ENCODE peak calls at places on chromosomes 11 and 22, in six cellular contexts. One of them, this sample, is unnamed.

GRCh38 chr22:29700949-29701927 is 18.6 kb upstream of the CABP7 start:
- DNase-seq in lower lobe of right lung: no peak
- DNase-seq in left ventricle myocardium inferior: no peak
- DNase-seq in tibial nerve: no peak
- DNase-seq in mesendoderm: peak; percentile 70
- DNase-seq in psoas muscle: no peak
- DNase-seq in this sample: peak; percentile 40

GRCh38 chr11:28673687-28674431 is 565.7 kb downstream of the METTL15 start:
- DNase-seq in tibial nerve: no peak
- DNase-seq in left ventricle myocardium inferior: no peak
- DNase-seq in psoas muscle: no peak
- DNase-seq in mesendoderm: peak; percentile 16
- DNase-seq in lower lobe of right lung: no peak
- DNase-seq in this sample: no peak

GRCh38 chr22:37211853-37212173 is 464 bp downstream of the SSTR3 start:
- DNase-seq in mesendoderm: no peak
- DNase-seq in left ventricle myocardium inferior: no peak
- DNase-seq in tibial nerve: no peak
- DNase-seq in lower lobe of right lung: peak; percentile 29
- DNase-seq in psoas muscle: no peak
- DNase-seq in this sample: no peak

GRCh38 chr11:72621008-72621610 is 53.1 kb downstream of the PDE2A start:
- DNase-seq in lower lobe of right lung: no peak
- DNase-seq in mesendoderm: peak; percentile 41
- DNase-seq in tibial nerve: no peak
- DNase-seq in left ventricle myocardium inferior: no peak
- DNase-seq in psoas muscle: no peak
- DNase-seq in this sample: no peak

GRCh38 chr11:14054708-14055107 is 92.2 kb downstream of the SPON1 start:
- DNase-seq in left ventricle myocardium inferior: peak; percentile 34
- DNase-seq in lower lobe of right lung: no peak
- DNase-seq in psoas muscle: peak; percentile 36
- DNase-seq in mesendoderm: no peak
- DNase-seq in tibial nerve: no peak
- DNase-seq in this sample: no peak

GRCh38 chr22:49007013-49007653 is 820.5 kb downstream of the BRD1 start:
- DNase-seq in left ventricle myocardium inferior: no peak
- DNase-seq in psoas muscle: no peak
- DNase-seq in tibial nerve: no peak
- DNase-seq in mesendoderm: no peak
- DNase-seq in lower lobe of right lung: no peak
- DNase-seq in this sample: no peak

GRCh38 chr22:24489011-24489410 is 6.1 kb upstream of the UPB1 start:
- DNase-seq in psoas muscle: no peak
- DNase-seq in mesendoderm: no peak
- DNase-seq in tibial nerve: no peak
- DNase-seq in lower lobe of right lung: no peak
- DNase-seq in left ventricle myocardium inferior: no peak
- DNase-seq in this sample: no peak

GRCh38 chr11:92153542-92153941 is 71.1 kb upstream of the FAT3 start:
- DNase-seq in mesendoderm: no peak
- DNase-seq in psoas muscle: no peak
- DNase-seq in tibial nerve: no peak
- DNase-seq in left ventricle myocardium inferior: no peak
- DNase-seq in lower lobe of right lung: no peak
- DNase-seq in this sample: no peak

GRCh38 chr22:40511604-40512003 is 124.9 kb downstream of the MRTFA start:
- DNase-seq in tibial nerve: no peak
- DNase-seq in left ventricle myocardium inferior: no peak
- DNase-seq in mesendoderm: no peak
- DNase-seq in lower lobe of right lung: no peak
- DNase-seq in psoas muscle: peak; percentile 24
- DNase-seq in this sample: no peak

GRCh38 chr11:43278302-43278956 is 33.4 kb upstream of the API5 start:
- DNase-seq in lower lobe of right lung: no peak
- DNase-seq in psoas muscle: no peak
- DNase-seq in left ventricle myocardium inferior: no peak
- DNase-seq in mesendoderm: peak; percentile 79
- DNase-seq in tibial nerve: no peak
- DNase-seq in this sample: peak; percentile 29

GRCh38 chr11:77467993-77468392 is 5.9 kb downstream of the PAK1 start:
- DNase-seq in mesendoderm: no peak
- DNase-seq in lower lobe of right lung: no peak
- DNase-seq in tibial nerve: no peak
- DNase-seq in psoas muscle: no peak
- DNase-seq in left ventricle myocardium inferior: no peak
- DNase-seq in this sample: no peak

DNA sequence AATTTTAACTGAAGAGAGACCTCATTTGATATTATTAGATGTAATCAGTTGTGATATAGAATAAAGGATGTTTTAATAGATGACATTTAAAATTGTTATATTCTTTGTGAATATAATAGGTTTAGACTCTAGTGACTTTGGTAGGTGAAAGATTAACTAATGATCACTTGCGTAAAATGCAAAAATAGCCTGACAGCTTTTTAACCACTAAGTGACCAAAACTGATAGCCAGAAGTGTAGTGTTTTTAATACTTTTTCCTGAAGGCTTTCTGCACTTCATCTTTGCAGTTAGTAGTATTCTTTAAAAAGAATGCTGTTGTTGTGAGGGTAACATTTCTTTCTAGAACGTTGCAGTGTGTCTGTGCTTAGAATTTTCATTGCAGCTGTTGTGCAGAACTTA is 5.1 kb downstream of the CAPRIN1 start:
- DNase-seq in mesendoderm: no peak
- DNase-seq in psoas muscle: no peak
- DNase-seq in left ventricle myocardium inferior: no peak
- DNase-seq in tibial nerve: no peak
- DNase-seq in lower lobe of right lung: no peak
- DNase-seq in this sample: no peak
- H3K4me1 ChIP-seq in mesendoderm: no peaks in the 10 kb centered on the region
- H3K4me1 ChIP-seq in psoas muscle: peaks cover 65% of the 10 kb centered on the region
- H3K4me1 ChIP-seq in left ventricle myocardium inferior: peaks cover 95% of the 10 kb centered on the region
- H3K4me1 ChIP-seq in tibial nerve: no peaks in the 10 kb centered on the region
- H3K4me1 ChIP-seq in lower lobe of right lung: peaks cover 72% of the 10 kb centered on the region
- H3K4me1 ChIP-seq in this sample: no peaks in the 10 kb centered on the region

GRCh38 chr22:45549739-45550138 is 47.1 kb downstream of the FBLN1 start:
- DNase-seq in lower lobe of right lung: no peak
- DNase-seq in tibial nerve: no peak
- DNase-seq in psoas muscle: no peak
- DNase-seq in mesendoderm: no peak
- DNase-seq in left ventricle myocardium inferior: no peak
- DNase-seq in this sample: no peak
- H3K4me1 ChIP-seq in lower lobe of right lung: peaks cover 60% of the 10 kb centered on the region
- H3K4me1 ChIP-seq in tibial nerve: no peaks in the 10 kb centered on the region
- H3K4me1 ChIP-seq in psoas muscle: peaks cover 3% of the 10 kb centered on the region
- H3K4me1 ChIP-seq in mesendoderm: no peaks in the 10 kb centered on the region
- H3K4me1 ChIP-seq in left ventricle myocardium inferior: peaks cover 52% of the 10 kb centered on the region
- H3K4me1 ChIP-seq in this sample: peaks cover 4% of the 10 kb centered on the region

DNA sequence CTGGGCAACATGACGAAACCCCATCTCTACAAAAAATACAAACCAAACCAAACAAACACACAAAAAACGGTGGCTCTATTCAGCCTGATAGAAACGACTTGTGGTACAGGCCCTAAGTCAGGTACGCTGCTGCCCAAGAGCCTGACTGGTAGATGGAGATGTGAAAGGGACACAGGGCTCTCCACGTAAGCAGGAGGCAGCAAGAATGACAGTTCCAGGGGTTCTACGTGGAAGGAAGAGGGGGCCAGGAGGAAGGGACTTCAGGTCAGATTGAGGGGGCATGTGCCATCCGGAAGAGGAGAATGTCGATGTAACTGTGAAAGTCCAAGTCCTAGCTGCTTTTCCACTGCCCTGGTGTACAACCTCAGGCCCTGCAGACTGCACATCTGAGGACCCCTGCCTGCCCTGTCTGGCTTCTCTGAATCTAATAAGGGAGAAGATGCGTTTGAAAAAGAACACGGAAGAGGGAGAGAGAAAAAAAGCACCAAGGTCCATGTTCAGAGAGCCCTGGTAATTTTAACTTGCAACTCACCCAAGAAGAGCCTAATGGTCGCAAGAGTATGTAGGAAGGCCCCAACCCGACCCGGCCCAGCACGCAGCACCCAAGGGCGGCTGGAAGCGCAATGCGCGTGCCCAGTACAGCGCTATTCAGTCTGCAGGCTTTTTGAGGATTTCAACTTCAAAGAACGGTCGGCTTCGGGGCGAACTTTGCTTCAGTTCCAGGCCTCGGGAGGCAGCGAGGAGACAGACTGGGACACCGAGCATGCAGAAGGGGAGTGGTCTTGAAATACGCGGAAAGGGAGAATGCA is 909 bp upstream of the ZNRD2 start:
- DNase-seq in left ventricle myocardium inferior: no peak
- DNase-seq in mesendoderm: no peak
- DNase-seq in tibial nerve: no peak
- DNase-seq in psoas muscle: peak; percentile 66
- DNase-seq in lower lobe of right lung: no peak
- DNase-seq in this sample: no peak
- H3K4me1 ChIP-seq in left ventricle myocardium inferior: peaks cover 63% of the 10 kb centered on the region
- H3K4me1 ChIP-seq in mesendoderm: peaks cover 9% of the 10 kb centered on the region
- H3K4me1 ChIP-seq in tibial nerve: no peaks in the 10 kb centered on the region
- H3K4me1 ChIP-seq in psoas muscle: peaks cover 42% of the 10 kb centered on the region
- H3K4me1 ChIP-seq in lower lobe of right lung: peaks cover 54% of the 10 kb centered on the region
- H3K4me1 ChIP-seq in this sample: no peaks in the 10 kb centered on the region

DNA sequence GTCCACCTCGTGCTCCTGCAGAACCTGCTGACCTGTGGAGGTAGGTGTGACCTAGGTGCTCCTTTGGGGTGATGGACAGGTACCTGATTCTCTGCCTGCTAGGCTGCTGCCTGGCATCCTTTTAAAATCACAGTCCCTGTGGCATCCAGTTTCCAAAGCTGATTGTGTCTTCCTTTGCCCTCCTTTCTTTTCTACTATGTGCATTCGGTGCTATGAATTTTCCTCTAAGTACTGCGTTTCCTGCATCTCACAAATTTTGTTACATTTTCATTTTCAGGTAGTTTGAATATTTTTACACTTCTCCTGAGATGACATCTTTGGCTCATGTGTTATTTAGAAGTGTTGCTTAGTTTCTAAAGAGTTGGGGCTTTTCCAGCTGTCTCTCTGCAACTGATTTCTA is 30.9 kb upstream of the PPP6R3 start:
- DNase-seq in left ventricle myocardium inferior: no peak
- DNase-seq in tibial nerve: no peak
- DNase-seq in lower lobe of right lung: no peak
- DNase-seq in mesendoderm: no peak
- DNase-seq in psoas muscle: no peak
- DNase-seq in this sample: no peak
- H3K4me1 ChIP-seq in left ventricle myocardium inferior: peaks cover 28% of the 10 kb centered on the region
- H3K4me1 ChIP-seq in tibial nerve: no peaks in the 10 kb centered on the region
- H3K4me1 ChIP-seq in lower lobe of right lung: no peaks in the 10 kb centered on the region
- H3K4me1 ChIP-seq in mesendoderm: no peaks in the 10 kb centered on the region
- H3K4me1 ChIP-seq in psoas muscle: no peaks in the 10 kb centered on the region
- H3K4me1 ChIP-seq in this sample: no peaks in the 10 kb centered on the region

GRCh38 chr11:12029738-12030363 is 21.4 kb upstream of the DKK3 start:
- DNase-seq in left ventricle myocardium inferior: no peak
- DNase-seq in psoas muscle: no peak
- DNase-seq in mesendoderm: no peak
- DNase-seq in tibial nerve: no peak
- DNase-seq in lower lobe of right lung: no peak
- DNase-seq in this sample: no peak
- H3K4me1 ChIP-seq in left ventricle myocardium inferior: peaks cover 35% of the 10 kb centered on the region
- H3K4me1 ChIP-seq in psoas muscle: peaks cover 11% of the 10 kb centered on the region
- H3K4me1 ChIP-seq in mesendoderm: no peaks in the 10 kb centered on the region
- H3K4me1 ChIP-seq in tibial nerve: no peaks in the 10 kb centered on the region
- H3K4me1 ChIP-seq in lower lobe of right lung: no peaks in the 10 kb centered on the region
- H3K4me1 ChIP-seq in this sample: no peaks in the 10 kb centered on the region

GRCh38 chr11:35376613-35377012 is 42.7 kb downstream of the SLC1A2 start:
- DNase-seq in mesendoderm: no peak
- DNase-seq in tibial nerve: no peak
- DNase-seq in psoas muscle: no peak
- DNase-seq in left ventricle myocardium inferior: no peak
- DNase-seq in lower lobe of right lung: no peak
- DNase-seq in this sample: no peak

GRCh38 chr11:35383953-35384352 is 35.4 kb downstream of the SLC1A2 start:
- DNase-seq in mesendoderm: no peak
- DNase-seq in tibial nerve: no peak
- DNase-seq in psoas muscle: no peak
- DNase-seq in left ventricle myocardium inferior: no peak
- DNase-seq in lower lobe of right lung: no peak
- DNase-seq in this sample: no peak

GRCh38 chr11:35380603-35381002 is 38.8 kb downstream of the SLC1A2 start:
- DNase-seq in left ventricle myocardium inferior: no peak
- DNase-seq in tibial nerve: no peak
- DNase-seq in mesendoderm: no peak
- DNase-seq in psoas muscle: no peak
- DNase-seq in lower lobe of right lung: no peak
- DNase-seq in this sample: no peak

GRCh38 chr11:35377262-35377661 is 42.1 kb downstream of the SLC1A2 start:
- DNase-seq in left ventricle myocardium inferior: no peak
- DNase-seq in mesendoderm: no peak
- DNase-seq in tibial nerve: no peak
- DNase-seq in lower lobe of right lung: no peak
- DNase-seq in psoas muscle: no peak
- DNase-seq in this sample: no peak

GRCh38 chr11:35381720-35382322 is 37.5 kb downstream of the SLC1A2 start:
- DNase-seq in psoas muscle: no peak
- DNase-seq in tibial nerve: no peak
- DNase-seq in left ventricle myocardium inferior: no peak
- DNase-seq in lower lobe of right lung: no peak
- DNase-seq in mesendoderm: no peak
- DNase-seq in this sample: no peak
- H3K4me1 ChIP-seq in psoas muscle: no peaks in the 10 kb centered on the region
- H3K4me1 ChIP-seq in tibial nerve: no peaks in the 10 kb centered on the region
- H3K4me1 ChIP-seq in left ventricle myocardium inferior: peaks cover 38% of the 10 kb centered on the region
- H3K4me1 ChIP-seq in lower lobe of right lung: no peaks in the 10 kb centered on the region
- H3K4me1 ChIP-seq in mesendoderm: no peaks in the 10 kb centered on the region
- H3K4me1 ChIP-seq in this sample: no peaks in the 10 kb centered on the region

GRCh38 chr11:118877487-118878173 is 6.1 kb upstream of the CXCR5 start:
- DNase-seq in tibial nerve: no peak
- DNase-seq in left ventricle myocardium inferior: no peak
- DNase-seq in mesendoderm: no peak
- DNase-seq in lower lobe of right lung: no peak
- DNase-seq in psoas muscle: no peak
- DNase-seq in this sample: no peak

GRCh38 chr11:118870396-118871343 is 13.0 kb upstream of the CXCR5 start:
- DNase-seq in psoas muscle: no peak
- DNase-seq in mesendoderm: peak; percentile 35
- DNase-seq in lower lobe of right lung: no peak
- DNase-seq in tibial nerve: peak; percentile 65
- DNase-seq in left ventricle myocardium inferior: peak; percentile 52
- DNase-seq in this sample: no peak

GRCh38 chr11:118876261-118876660 is 7.4 kb upstream of the CXCR5 start:
- DNase-seq in mesendoderm: no peak
- DNase-seq in tibial nerve: no peak
- DNase-seq in left ventricle myocardium inferior: no peak
- DNase-seq in psoas muscle: no peak
- DNase-seq in lower lobe of right lung: no peak
- DNase-seq in this sample: no peak

GRCh38 chr11:118872403-118872821 is 11.3 kb upstream of the CXCR5 start:
- DNase-seq in tibial nerve: no peak
- DNase-seq in mesendoderm: no peak
- DNase-seq in psoas muscle: no peak
- DNase-seq in left ventricle myocardium inferior: no peak
- DNase-seq in lower lobe of right lung: no peak
- DNase-seq in this sample: no peak

DNA sequence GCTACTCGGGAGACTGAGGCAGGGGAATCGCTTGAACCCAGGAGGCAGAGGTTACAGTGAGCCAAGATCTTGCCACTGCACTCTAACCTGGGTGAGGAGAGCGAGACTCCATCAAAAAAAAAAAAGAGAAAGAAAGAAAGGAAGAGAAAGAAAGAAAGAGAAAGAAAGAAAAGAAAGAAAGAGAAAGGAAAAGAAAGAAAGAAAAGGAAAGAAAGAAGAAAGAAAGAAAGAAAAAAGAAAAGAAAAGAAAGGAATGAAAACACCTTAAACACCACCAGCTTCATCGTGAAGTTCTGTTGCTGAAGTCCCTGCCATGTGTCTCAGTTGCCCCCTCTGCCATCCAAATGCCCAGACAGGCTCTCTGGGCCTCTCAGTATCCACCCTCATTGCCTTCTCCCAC is 9.9 kb upstream of the CXCR5 start:
- DNase-seq in tibial nerve: no peak
- DNase-seq in mesendoderm: no peak
- DNase-seq in lower lobe of right lung: no peak
- DNase-seq in psoas muscle: no peak
- DNase-seq in left ventricle myocardium inferior: no peak
- DNase-seq in this sample: no peak
- H3K4me1 ChIP-seq in tibial nerve: no peaks in the 10 kb centered on the region
- H3K4me1 ChIP-seq in mesendoderm: no peaks in the 10 kb centered on the region
- H3K4me1 ChIP-seq in lower lobe of right lung: peaks cover 35% of the 10 kb centered on the region
- H3K4me1 ChIP-seq in psoas muscle: peaks cover 23% of the 10 kb centered on the region
- H3K4me1 ChIP-seq in left ventricle myocardium inferior: peaks cover 19% of the 10 kb centered on the region
- H3K4me1 ChIP-seq in this sample: peaks cover 2% of the 10 kb centered on the region

This sample was measured in BE2C.